ENCODE peak calls at places on chromosomes 2 and 18, in six cellular contexts. One of them, this sample, is unnamed.
A peak's percentile ranks its signal among the peaks of the same experiment; 100 is the strongest.

GRCh38 chr2:234279646-234280045 is 217.2 kb downstream of the ARL4C start:
- DNase-seq in stimulated activated CD4-positive, alpha-beta T cell treated with anti-CD3 and anti-CD28 coated beads, TNF-alpha, amount 100 ng/mL, for 1 hour: no peak
- DNase-seq in mucosa of gallbladder: no peak
- DNase-seq in frontal cortex: no peak
- DNase-seq in mesendoderm: no peak
- DNase-seq in AG04450: no peak
- DNase-seq in this sample: no peak

GRCh38 chr2:31086585-31086984 is 51.7 kb downstream of the GALNT14 start:
- DNase-seq in mucosa of gallbladder: no peak
- DNase-seq in frontal cortex: no peak
- DNase-seq in mesendoderm: no peak
- DNase-seq in AG04450: no peak
- DNase-seq in stimulated activated CD4-positive, alpha-beta T cell treated with anti-CD3 and anti-CD28 coated beads, TNF-alpha, amount 100 ng/mL, for 1 hour: no peak
- DNase-seq in this sample: no peak

GRCh38 chr2:45134726-45135125 is 125.5 kb upstream of the SIX2 start:
- DNase-seq in stimulated activated CD4-positive, alpha-beta T cell treated with anti-CD3 and anti-CD28 coated beads, TNF-alpha, amount 100 ng/mL, for 1 hour: no peak
- DNase-seq in AG04450: no peak
- DNase-seq in mucosa of gallbladder: no peak
- DNase-seq in frontal cortex: no peak
- DNase-seq in mesendoderm: no peak
- DNase-seq in this sample: no peak

GRCh38 chr2:26735096-26735495 is 29.0 kb upstream of the SLC35F6 start:
- DNase-seq in stimulated activated CD4-positive, alpha-beta T cell treated with anti-CD3 and anti-CD28 coated beads, TNF-alpha, amount 100 ng/mL, for 1 hour: no peak
- DNase-seq in AG04450: peak; percentile 74
- DNase-seq in mucosa of gallbladder: no peak
- DNase-seq in frontal cortex: no peak
- DNase-seq in mesendoderm: no peak
- DNase-seq in this sample: peak; percentile 84

GRCh38 chr2:215796160-215796559 is 217.2 kb downstream of the MREG start:
- DNase-seq in frontal cortex: no peak
- DNase-seq in AG04450: no peak
- DNase-seq in stimulated activated CD4-positive, alpha-beta T cell treated with anti-CD3 and anti-CD28 coated beads, TNF-alpha, amount 100 ng/mL, for 1 hour: no peak
- DNase-seq in mucosa of gallbladder: no peak
- DNase-seq in mesendoderm: no peak
- DNase-seq in this sample: no peak

GRCh38 chr2:85737481-85737880 is 16.3 kb upstream of the ATOH8 start:
- DNase-seq in mucosa of gallbladder: peak; percentile 82
- DNase-seq in AG04450: peak; percentile 61
- DNase-seq in mesendoderm: peak; percentile 78
- DNase-seq in stimulated activated CD4-positive, alpha-beta T cell treated with anti-CD3 and anti-CD28 coated beads, TNF-alpha, amount 100 ng/mL, for 1 hour: no peak
- DNase-seq in frontal cortex: no peak
- DNase-seq in this sample: peak; percentile 81

GRCh38 chr2:158457092-158457825 is 507 bp downstream of the PKP4 start:
- DNase-seq in frontal cortex: peak; percentile 57
- DNase-seq in AG04450: no peak
- DNase-seq in mucosa of gallbladder: peak; percentile 55
- DNase-seq in stimulated activated CD4-positive, alpha-beta T cell treated with anti-CD3 and anti-CD28 coated beads, TNF-alpha, amount 100 ng/mL, for 1 hour: peak; percentile 37
- DNase-seq in mesendoderm: peak; percentile 80
- DNase-seq in this sample: no peak

GRCh38 chr18:62829936-62830335 is 114.6 kb downstream of the PHLPP1 start:
- DNase-seq in mucosa of gallbladder: no peak
- DNase-seq in frontal cortex: no peak
- DNase-seq in stimulated activated CD4-positive, alpha-beta T cell treated with anti-CD3 and anti-CD28 coated beads, TNF-alpha, amount 100 ng/mL, for 1 hour: no peak
- DNase-seq in mesendoderm: no peak
- DNase-seq in AG04450: peak; percentile 46
- DNase-seq in this sample: no peak

GRCh38 chr2:108324531-108325256 is 36.0 kb downstream of the SULT1C2 start:
- DNase-seq in mucosa of gallbladder: no peak
- DNase-seq in stimulated activated CD4-positive, alpha-beta T cell treated with anti-CD3 and anti-CD28 coated beads, TNF-alpha, amount 100 ng/mL, for 1 hour: no peak
- DNase-seq in mesendoderm: no peak
- DNase-seq in AG04450: no peak
- DNase-seq in frontal cortex: no peak
- DNase-seq in this sample: no peak

GRCh38 chr2:86584164-86584913 is 21.1 kb upstream of the CHMP3 start:
- DNase-seq in AG04450: no peak
- DNase-seq in frontal cortex: no peak
- DNase-seq in mesendoderm: no peak
- DNase-seq in mucosa of gallbladder: no peak
- DNase-seq in stimulated activated CD4-positive, alpha-beta T cell treated with anti-CD3 and anti-CD28 coated beads, TNF-alpha, amount 100 ng/mL, for 1 hour: no peak
- DNase-seq in this sample: no peak

GRCh38 chr2:178553047-178553446 is 72.8 kb downstream of the PLEKHA3 start:
- DNase-seq in mesendoderm: no peak
- DNase-seq in stimulated activated CD4-positive, alpha-beta T cell treated with anti-CD3 and anti-CD28 coated beads, TNF-alpha, amount 100 ng/mL, for 1 hour: no peak
- DNase-seq in mucosa of gallbladder: no peak
- DNase-seq in AG04450: peak; percentile 41
- DNase-seq in frontal cortex: no peak
- DNase-seq in this sample: peak; percentile 4

GRCh38 chr18:12659904-12660605 is 2.1 kb upstream of the SPIRE1 start:
- DNase-seq in AG04450: peak; percentile 29
- DNase-seq in mesendoderm: peak; percentile 54
- DNase-seq in stimulated activated CD4-positive, alpha-beta T cell treated with anti-CD3 and anti-CD28 coated beads, TNF-alpha, amount 100 ng/mL, for 1 hour: no peak
- DNase-seq in mucosa of gallbladder: peak; percentile 70
- DNase-seq in frontal cortex: peak; percentile 69
- DNase-seq in this sample: peak; percentile 31

GRCh38 chr2:240561325-240561971 is 1.3 kb downstream of the DUSP28 start:
- DNase-seq in frontal cortex: no peak
- DNase-seq in stimulated activated CD4-positive, alpha-beta T cell treated with anti-CD3 and anti-CD28 coated beads, TNF-alpha, amount 100 ng/mL, for 1 hour: no peak
- DNase-seq in AG04450: no peak
- DNase-seq in mesendoderm: no peak
- DNase-seq in mucosa of gallbladder: peak; percentile 23
- DNase-seq in this sample: no peak

GRCh38 chr18:78735131-78736014 is 244.2 kb upstream of the SALL3 start:
- DNase-seq in AG04450: no peak
- DNase-seq in frontal cortex: no peak
- DNase-seq in mucosa of gallbladder: no peak
- DNase-seq in mesendoderm: no peak
- DNase-seq in stimulated activated CD4-positive, alpha-beta T cell treated with anti-CD3 and anti-CD28 coated beads, TNF-alpha, amount 100 ng/mL, for 1 hour: no peak
- DNase-seq in this sample: no peak

GRCh38 chr2:224984641-224985040 is 57.6 kb downstream of the DOCK10 start:
- DNase-seq in mesendoderm: no peak
- DNase-seq in mucosa of gallbladder: no peak
- DNase-seq in stimulated activated CD4-positive, alpha-beta T cell treated with anti-CD3 and anti-CD28 coated beads, TNF-alpha, amount 100 ng/mL, for 1 hour: no peak
- DNase-seq in frontal cortex: no peak
- DNase-seq in AG04450: no peak
- DNase-seq in this sample: no peak

GRCh38 chr2:186687774-186688173 is 6.1 kb upstream of the FAM171B start:
- DNase-seq in mesendoderm: no peak
- DNase-seq in mucosa of gallbladder: no peak
- DNase-seq in frontal cortex: no peak
- DNase-seq in stimulated activated CD4-positive, alpha-beta T cell treated with anti-CD3 and anti-CD28 coated beads, TNF-alpha, amount 100 ng/mL, for 1 hour: no peak
- DNase-seq in AG04450: peak; percentile 82
- DNase-seq in this sample: peak; percentile 84

GRCh38 chr2:170736628-170737027 is 21.5 kb downstream of the SP5 start:
- DNase-seq in mucosa of gallbladder: no peak
- DNase-seq in frontal cortex: no peak
- DNase-seq in AG04450: no peak
- DNase-seq in mesendoderm: no peak
- DNase-seq in stimulated activated CD4-positive, alpha-beta T cell treated with anti-CD3 and anti-CD28 coated beads, TNF-alpha, amount 100 ng/mL, for 1 hour: no peak
- DNase-seq in this sample: no peak

GRCh38 chr2:119148082-119148715 is 10.4 kb downstream of the C1QL2 start:
- DNase-seq in mesendoderm: peak; percentile 61
- DNase-seq in mucosa of gallbladder: no peak
- DNase-seq in frontal cortex: no peak
- DNase-seq in AG04450: no peak
- DNase-seq in stimulated activated CD4-positive, alpha-beta T cell treated with anti-CD3 and anti-CD28 coated beads, TNF-alpha, amount 100 ng/mL, for 1 hour: no peak
- DNase-seq in this sample: no peak

GRCh38 chr2:39362595-39362994 is 74.5 kb downstream of the MAP4K3 start:
- DNase-seq in mucosa of gallbladder: no peak
- DNase-seq in mesendoderm: no peak
- DNase-seq in stimulated activated CD4-positive, alpha-beta T cell treated with anti-CD3 and anti-CD28 coated beads, TNF-alpha, amount 100 ng/mL, for 1 hour: no peak
- DNase-seq in AG04450: no peak
- DNase-seq in frontal cortex: no peak
- DNase-seq in this sample: no peak

GRCh38 chr2:192885569-192886160 is 690.9 kb upstream of the TMEFF2 start:
- DNase-seq in frontal cortex: no peak
- DNase-seq in AG04450: no peak
- DNase-seq in stimulated activated CD4-positive, alpha-beta T cell treated with anti-CD3 and anti-CD28 coated beads, TNF-alpha, amount 100 ng/mL, for 1 hour: no peak
- DNase-seq in mesendoderm: no peak
- DNase-seq in mucosa of gallbladder: no peak
- DNase-seq in this sample: no peak

GRCh38 chr2:21372654-21373053 is 248.9 kb downstream of the TDRD15 start:
- DNase-seq in frontal cortex: no peak
- DNase-seq in mucosa of gallbladder: no peak
- DNase-seq in stimulated activated CD4-positive, alpha-beta T cell treated with anti-CD3 and anti-CD28 coated beads, TNF-alpha, amount 100 ng/mL, for 1 hour: no peak
- DNase-seq in AG04450: no peak
- DNase-seq in mesendoderm: peak; percentile 84
- DNase-seq in this sample: no peak

GRCh38 chr2:237642030-237642700 is 14.8 kb downstream of the LRRFIP1 start:
- DNase-seq in mucosa of gallbladder: no peak
- DNase-seq in stimulated activated CD4-positive, alpha-beta T cell treated with anti-CD3 and anti-CD28 coated beads, TNF-alpha, amount 100 ng/mL, for 1 hour: no peak
- DNase-seq in frontal cortex: no peak
- DNase-seq in mesendoderm: peak; percentile 35
- DNase-seq in AG04450: no peak
- DNase-seq in this sample: no peak

GRCh38 chr18:28003451-28003850 is 173.5 kb downstream of the CDH2 start:
- DNase-seq in mucosa of gallbladder: no peak
- DNase-seq in stimulated activated CD4-positive, alpha-beta T cell treated with anti-CD3 and anti-CD28 coated beads, TNF-alpha, amount 100 ng/mL, for 1 hour: no peak
- DNase-seq in AG04450: peak; percentile 1
- DNase-seq in frontal cortex: no peak
- DNase-seq in mesendoderm: no peak
- DNase-seq in this sample: peak; percentile 7

GRCh38 chr2:98805412-98806265 is 74.7 kb upstream of the MGAT4A start:
- DNase-seq in stimulated activated CD4-positive, alpha-beta T cell treated with anti-CD3 and anti-CD28 coated beads, TNF-alpha, amount 100 ng/mL, for 1 hour: no peak
- DNase-seq in mucosa of gallbladder: no peak
- DNase-seq in mesendoderm: peak; percentile 49
- DNase-seq in AG04450: no peak
- DNase-seq in frontal cortex: no peak
- DNase-seq in this sample: peak; percentile 5

GRCh38 chr18:29586210-29586609 is 1409.3 kb upstream of the CDH2 start:
- DNase-seq in mesendoderm: peak; percentile 11
- DNase-seq in frontal cortex: no peak
- DNase-seq in AG04450: no peak
- DNase-seq in stimulated activated CD4-positive, alpha-beta T cell treated with anti-CD3 and anti-CD28 coated beads, TNF-alpha, amount 100 ng/mL, for 1 hour: no peak
- DNase-seq in mucosa of gallbladder: no peak
- DNase-seq in this sample: no peak

This sample was measured in AG09319.